ENCODE peak calls at places on chromosomes 3 and 15, in eight cellular contexts. N is hepatocyte, A is tibial artery, Y is neural progenitor cell, J is progenitor cell of endocrine pancreas, H is transverse colon, F is GM10248, E is BE2C. C is an unnamed sample.

GRCh38 chr15:35308802-35309201 is 223.7 kb upstream of the NANOGP8 start:
- DNase-seq in J (no peak), E (peak), H (peak), Y (no peak), N (peak), F (no peak), A (peak), C (no peak)

GRCh38 chr3:151372063-151372820 is 12.3 kb downstream of the P2RY12 start:
- DNase-seq in Y (no peak), J (no peak), E (no peak), A (no peak), F (no peak), N (no peak), H (no peak), C (no peak)

GRCh38 chr3:182682263-182683229 is 110.8 kb upstream of the ATP11B start:
- DNase-seq in A (no peak), H (peak), F (peak), Y (peak), J (peak), E (peak), N (peak), C (peak)

GRCh38 chr3:114550155-114550554 is 256.3 kb downstream of the TIGIT start:
- DNase-seq in J (no peak), F (no peak), Y (no peak), E (no peak), H (no peak), A (no peak), N (no peak), C (no peak)

GRCh38 chr3:40872562-40872961 is 326.7 kb upstream of the CTNNB1 start:
- DNase-seq in Y (no peak), A (no peak), J (no peak), H (no peak), F (no peak), E (no peak), N (no peak), C (no peak)

GRCh38 chr3:159273608-159274007 is 471.8 kb downstream of the MFSD1 start:
- DNase-seq in J (peak), F (no peak), E (no peak), N (peak), H (no peak), A (no peak), Y (peak), C (peak)

GRCh38 chr15:60479361-60479684 is 381 bp upstream of the ICE2 start:
- DNase-seq in A (no peak), F (peak), Y (no peak), E (no peak), N (peak), J (no peak), H (no peak), C (no peak)

GRCh38 chr3:140316461-140316860 is 361.4 kb upstream of the TRIM42 start:
- DNase-seq in Y (no peak), N (no peak), E (no peak), J (no peak), F (no peak), H (no peak), A (no peak), C (no peak)

GRCh38 chr3:123813876-123814275 is 70.3 kb downstream of the MYLK start:
- DNase-seq in J (no peak), F (no peak), Y (no peak), E (no peak), N (no peak), H (no peak), A (no peak), C (no peak)

GRCh38 chr3:43748179-43748578 is 57.4 kb downstream of the ABHD5 start:
- DNase-seq in E (no peak), N (no peak), Y (no peak), F (no peak), H (no peak), A (no peak), J (no peak), C (no peak)

GRCh38 chr15:89200182-89200581 is 21.2 kb downstream of the RLBP1 start:
- DNase-seq in Y (no peak), N (no peak), J (no peak), F (no peak), E (no peak), A (no peak), H (no peak), C (no peak)

GRCh38 chr3:155744091-155744625 is 713 bp downstream of the PLCH1 start:
- DNase-seq in H (peak), J (peak), A (no peak), N (peak), E (peak), Y (peak), F (peak), C (peak)

GRCh38 chr3:128466840-128467541 is at the start of gene DNAJB8:
- DNase-seq in H (no peak), A (no peak), Y (no peak), N (no peak), J (no peak), F (no peak), E (no peak), C (no peak)

GRCh38 chr3:195270350-195271115 is 426 bp downstream of the XXYLT1 start:
- DNase-seq in E (peak), Y (peak), N (peak), A (peak), H (peak), J (peak), F (peak), C (peak)

GRCh38 chr15:35909414-35909813 is 363.4 kb upstream of the DPH6 start:
- DNase-seq in A (no peak), F (no peak), E (no peak), N (no peak), J (no peak), Y (no peak), H (no peak), C (no peak)

GRCh38 chr3:12046406-12046805 is 42.2 kb downstream of the SYN2 start:
- DNase-seq in H (no peak), Y (peak), A (no peak), F (no peak), J (no peak), N (peak), E (no peak), C (no peak)

DNA sequence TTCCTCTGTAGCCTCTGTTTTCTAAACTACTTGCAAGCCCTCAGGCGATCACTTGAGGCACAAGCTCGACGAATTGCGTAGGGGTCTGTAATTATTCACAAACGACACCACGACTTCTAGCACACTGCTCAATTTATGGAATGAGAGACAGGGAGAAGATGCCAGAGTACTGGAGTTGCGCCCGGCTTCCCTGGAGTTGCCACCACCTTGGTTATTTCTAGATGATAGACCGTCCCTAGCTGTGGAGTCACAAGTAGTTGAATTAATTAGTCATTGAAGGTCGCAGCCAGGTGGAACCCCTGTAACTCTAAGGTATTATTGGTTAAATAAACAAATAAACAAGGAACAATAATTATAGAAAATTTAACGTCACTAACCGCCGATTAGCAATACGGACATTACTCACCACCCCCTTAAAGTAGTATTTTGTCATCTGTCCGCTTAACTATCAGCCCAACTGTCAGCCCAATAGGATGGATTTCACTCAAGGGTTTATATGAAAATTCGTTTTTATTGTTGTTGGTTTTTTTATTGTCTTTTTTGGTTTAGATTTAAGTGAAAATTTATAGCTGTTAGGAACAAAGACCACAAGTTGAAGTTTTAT is 875 bp upstream of the AZI2 start:
- DNase-seq in Y (no peak), E (no peak), F (no peak), H (no peak), A (no peak), J (no peak), N (no peak), C (no peak)
- TF ChIP-seq CTCF in Y (no peak), E (no peak), F (no peak), H (peak), A (peak), J (no peak), N (no peak), C (no peak)

DNA sequence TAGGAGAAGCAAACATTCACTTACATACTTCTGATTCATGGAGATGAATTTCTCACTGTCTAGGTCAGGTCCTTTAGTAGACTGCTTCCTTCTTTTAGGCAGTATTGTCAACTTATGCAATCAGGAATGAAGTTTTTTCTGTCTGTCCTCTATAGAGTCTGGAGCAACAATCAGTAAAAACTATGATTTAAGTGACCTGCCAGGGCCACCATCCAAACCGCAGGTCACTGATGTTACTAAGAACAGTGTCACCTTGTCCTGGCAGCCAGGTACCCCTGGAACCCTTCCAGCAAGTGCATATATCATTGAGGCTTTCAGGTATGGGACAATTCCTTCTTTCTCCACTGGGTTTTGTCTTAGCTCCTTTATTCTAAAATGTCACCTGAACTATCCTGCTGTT is 523.1 kb downstream of the ROBO2 start:
- DNase-seq in J (no peak), N (no peak), F (no peak), Y (no peak), A (no peak), E (no peak), H (no peak), C (no peak)
- TF ChIP-seq CTCF in J (no peak), N (no peak), F (no peak), Y (no peak), A (no peak), E (no peak), H (no peak), C (no peak)

DNA sequence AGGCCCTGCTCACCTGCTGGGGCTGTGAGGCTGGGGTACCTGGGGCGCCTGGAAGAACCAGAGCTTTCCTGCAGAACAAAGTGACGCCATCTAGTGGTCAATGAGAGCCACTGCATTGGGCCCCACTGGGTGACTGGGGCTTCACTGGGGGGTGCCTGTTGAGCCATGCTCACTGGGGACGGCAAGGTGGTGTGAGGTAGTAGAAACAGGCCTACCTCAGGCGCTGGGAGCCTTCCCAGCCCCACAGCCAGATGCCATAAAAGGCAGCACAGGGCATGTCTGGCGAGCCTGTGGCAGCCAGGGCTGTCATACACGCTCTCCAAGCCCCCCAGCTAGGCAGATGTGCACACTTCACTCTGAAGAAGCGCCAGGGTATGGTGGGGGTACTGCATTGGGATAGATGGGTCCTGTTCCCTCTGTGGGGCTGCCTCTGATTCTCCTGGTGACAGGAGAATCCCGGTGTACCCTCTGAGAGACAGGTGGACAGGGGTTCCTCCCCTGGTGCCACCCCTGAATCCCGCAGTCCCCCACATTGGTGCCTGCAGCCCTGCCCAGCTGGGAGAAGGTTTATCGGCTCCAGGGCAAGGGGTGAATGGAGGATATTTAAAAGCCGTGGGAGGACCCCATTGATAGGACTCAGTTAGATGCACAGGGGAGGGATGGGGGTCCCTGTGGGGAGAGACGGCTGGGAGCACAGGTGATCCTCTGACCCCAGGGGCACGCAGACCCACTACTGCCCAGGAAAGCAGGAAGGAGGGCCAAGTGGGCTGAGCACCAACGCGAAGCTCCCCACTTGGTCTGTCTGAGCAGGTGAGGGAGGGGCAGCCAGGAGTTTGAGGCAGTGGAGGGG is 178.8 kb downstream of the NSMCE3 start:
- DNase-seq in J (peak), E (peak), Y (peak), N (peak), F (no peak), H (no peak), A (peak), C (peak)
- TF ChIP-seq CTCF in J (peak), E (peak), Y (peak), N (peak), F (peak), H (peak), A (peak), C (peak)

GRCh38 chr3:98730338-98730737 is 32.8 kb upstream of the ST3GAL6 start:
- DNase-seq in J (no peak), H (no peak), A (no peak), Y (no peak), E (no peak), N (no peak), F (peak), C (no peak)
- TF ChIP-seq CTCF in J (no peak), H (no peak), A (no peak), Y (no peak), E (no peak), N (no peak), F (no peak), C (no peak)

GRCh38 chr15:78341057-78341763 is 1.1 kb downstream of the CRABP1 start:
- DNase-seq in Y (peak), F (no peak), N (peak), A (no peak), E (no peak), J (peak), H (no peak), C (peak)
- TF ChIP-seq CTCF in Y (no peak), F (no peak), N (no peak), A (no peak), E (no peak), J (no peak), H (no peak), C (no peak)

GRCh38 chr3:184174646-184175492 is at the start of gene AP2M1:
- DNase-seq in E (peak), J (peak), A (peak), Y (peak), H (peak), N (peak), F (peak), C (peak)
- TF ChIP-seq CTCF in E (no peak), J (peak), A (no peak), Y (no peak), H (no peak), N (no peak), F (peak), C (no peak)

DNA sequence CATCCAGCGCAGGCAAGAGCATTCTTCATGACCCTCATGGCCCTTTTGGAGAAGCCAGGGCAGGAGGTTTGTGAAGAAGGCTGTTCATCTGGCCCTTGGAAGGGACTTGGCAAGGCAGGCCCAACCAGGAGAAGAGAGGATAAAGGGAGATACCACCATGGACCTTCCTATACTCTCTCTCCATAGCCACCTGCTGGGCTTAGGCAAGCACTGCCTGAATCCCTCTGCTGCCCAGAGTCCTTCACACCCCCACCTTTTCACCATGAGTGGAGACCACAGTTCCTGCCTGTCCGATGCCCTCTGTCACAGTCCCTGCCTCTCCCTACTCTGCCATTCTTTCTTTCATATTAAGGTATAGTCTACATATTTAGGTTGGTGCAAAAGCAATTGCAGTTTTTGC is 10.6 kb upstream of the SFMBT1 start:
- DNase-seq in Y (no peak), J (no peak), F (no peak), H (no peak), A (no peak), N (no peak), E (no peak), C (peak)
- TF ChIP-seq CTCF in Y (peak), J (peak), F (peak), H (no peak), A (no peak), N (no peak), E (peak), C (no peak)

DNA sequence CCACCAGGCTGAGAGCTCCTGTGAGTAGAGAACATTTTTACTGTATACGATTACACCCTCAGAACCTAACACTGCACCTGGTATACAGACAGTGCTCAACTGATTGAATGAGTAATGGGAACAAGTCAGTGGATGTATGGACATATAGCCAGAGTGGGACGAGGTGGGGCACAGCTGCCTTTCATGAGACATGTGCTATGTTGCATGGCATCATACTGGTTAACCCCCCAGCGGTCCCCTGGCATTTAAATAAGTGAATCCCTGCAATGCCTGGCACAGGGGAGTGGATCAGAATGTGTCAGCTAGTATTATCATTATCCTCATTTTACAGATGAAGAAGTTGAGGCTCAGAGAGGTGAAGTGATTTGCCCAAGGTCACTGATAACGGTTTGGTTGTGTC is 55.8 kb upstream of the ATP2B2 start:
- DNase-seq in H (no peak), A (no peak), J (no peak), E (no peak), N (no peak), Y (no peak), F (no peak), C (no peak)
- TF ChIP-seq CTCF in H (no peak), A (no peak), J (no peak), E (no peak), N (no peak), Y (no peak), F (no peak), C (no peak)

GRCh38 chr3:22899441-22899840 is 303.7 kb upstream of the UBE2E2 start:
- DNase-seq in E (no peak), A (no peak), H (no peak), F (no peak), Y (no peak), N (no peak), J (no peak), C (no peak)

GRCh38 chr3:22898558-22898957 is 304.6 kb upstream of the UBE2E2 start:
- DNase-seq in N (no peak), Y (no peak), H (no peak), E (no peak), J (no peak), A (no peak), F (no peak), C (no peak)

GRCh38 chr3:22900296-22900695 is 302.8 kb upstream of the UBE2E2 start:
- DNase-seq in F (no peak), J (no peak), Y (no peak), A (no peak), N (peak), H (no peak), E (no peak), C (no peak)

DNA sequence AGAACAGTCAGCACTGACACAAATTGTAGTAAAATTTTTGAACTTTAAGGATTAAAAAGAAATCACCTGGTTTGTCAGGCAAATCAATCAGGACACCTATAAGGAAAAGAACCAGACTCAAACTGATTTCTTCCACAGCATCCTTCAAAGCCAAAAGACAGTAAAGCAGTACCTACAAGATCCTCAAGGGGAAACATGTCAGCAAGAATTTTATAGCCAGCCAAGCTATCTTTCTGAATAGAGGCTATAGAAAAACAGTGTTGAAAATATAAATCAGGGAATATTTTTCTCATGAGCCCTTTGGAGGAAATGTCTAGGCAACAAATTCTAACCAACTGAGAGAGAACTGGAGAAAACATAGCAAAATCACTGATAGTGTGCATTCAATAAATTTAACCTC is 301.4 kb upstream of the UBE2E2 start:
- DNase-seq in N (no peak), H (no peak), E (no peak), F (no peak), A (no peak), J (no peak), Y (no peak), C (no peak)
- TF ChIP-seq CTCF in N (no peak), H (no peak), E (no peak), F (no peak), A (no peak), J (no peak), Y (peak), C (peak)

C was measured in endothelial cell.